ENCODE peak calls at places on chromosomes 2 and 18, in eight cellular contexts. S, J, E, T, F, Q, K and R are unnamed samples.

GRCh38 chr2:54899576-54900200 is 150.6 kb downstream of the RTN4 start:
- DNase-seq in E (no peak), J (peak), F (no peak), T (peak), Q (no peak), K (peak), S (no peak), R (no peak)

GRCh38 chr2:218999021-218999880 is 6.0 kb upstream of the CRYBA2 start:
- DNase-seq in E (no peak), Q (no peak), K (no peak), F (no peak), J (no peak), T (no peak), S (no peak), R (peak)

GRCh38 chr2:190678444-190679162 is 29.7 kb downstream of the NAB1 start:
- DNase-seq in E (no peak), T (peak), S (no peak), Q (no peak), K (no peak), F (no peak), J (no peak), R (no peak)

GRCh38 chr18:41320090-41320489 is 634.9 kb upstream of the PIK3C3 start:
- DNase-seq in S (no peak), Q (no peak), J (no peak), E (no peak), F (no peak), T (no peak), K (no peak), R (no peak)

GRCh38 chr2:46798041-46798440 is 117.6 kb downstream of the MCFD2 start:
- DNase-seq in J (no peak), K (no peak), E (no peak), T (no peak), S (no peak), F (no peak), Q (no peak), R (no peak)

GRCh38 chr18:63293930-63294329 is 25.6 kb downstream of the BCL2 start:
- DNase-seq in K (no peak), T (peak), Q (no peak), E (no peak), J (no peak), S (no peak), F (no peak), R (no peak)

GRCh38 chr2:149466635-149467034 is 120.9 kb downstream of the MMADHC start:
- DNase-seq in F (no peak), J (no peak), K (no peak), S (no peak), E (no peak), T (no peak), Q (no peak), R (no peak)

GRCh38 chr2:12606472-12607000 is 110.2 kb upstream of the TRIB2 start:
- DNase-seq in J (no peak), S (no peak), F (no peak), E (no peak), T (no peak), K (no peak), Q (no peak), R (no peak)

GRCh38 chr2:143489135-143489534 is 359.9 kb downstream of the ARHGAP15 start:
- DNase-seq in E (no peak), K (no peak), F (no peak), S (no peak), J (no peak), T (no peak), Q (no peak), R (no peak)

GRCh38 chr2:73208258-73208657 is 5.8 kb upstream of the SMYD5 start:
- DNase-seq in K (no peak), E (no peak), J (no peak), Q (no peak), S (no peak), F (no peak), T (no peak), R (no peak)

GRCh38 chr2:234146087-234146826 is 95.8 kb downstream of the SPP2 start:
- DNase-seq in F (no peak), K (peak), J (no peak), T (no peak), S (no peak), Q (no peak), E (no peak), R (no peak)

GRCh38 chr2:157264099-157264498 is 6.6 kb downstream of the GALNT5 start:
- DNase-seq in J (no peak), E (no peak), S (no peak), T (no peak), Q (no peak), F (no peak), K (no peak), R (no peak)

GRCh38 chr2:128388414-128389032 is 69.9 kb upstream of the HS6ST1 start:
- DNase-seq in T (no peak), K (no peak), Q (no peak), S (no peak), E (no peak), F (no peak), J (no peak), R (no peak)

GRCh38 chr2:66421618-66422017 is 13.3 kb upstream of the MEIS1 start:
- DNase-seq in S (no peak), K (no peak), J (no peak), T (no peak), F (no peak), E (no peak), Q (no peak), R (no peak)

GRCh38 chr18:21571763-21572162 is 28.7 kb downstream of the ESCO1 start:
- DNase-seq in K (no peak), F (no peak), T (no peak), J (no peak), Q (no peak), E (no peak), S (no peak), R (no peak)

GRCh38 chr2:109707281-109708147 is 86.6 kb upstream of the RGPD5 start:
- DNase-seq in E (no peak), Q (no peak), S (no peak), T (no peak), K (no peak), F (no peak), J (no peak), R (peak)

GRCh38 chr18:52063923-52064322 is 276.1 kb upstream of the DCC start:
- DNase-seq in F (no peak), E (no peak), T (no peak), S (no peak), K (no peak), Q (no peak), J (no peak), R (no peak)

GRCh38 chr18:39434223-39434622 is 1868.6 kb upstream of the CELF4 start:
- DNase-seq in E (no peak), F (no peak), K (no peak), S (no peak), J (no peak), T (no peak), Q (no peak), R (no peak)

GRCh38 chr2:159797468-159798375 is at the start of gene CD302:
- DNase-seq in K (peak), S (peak), J (no peak), F (peak), Q (no peak), E (peak), T (peak), R (peak)

GRCh38 chr2:38233231-38233983 is 143.7 kb downstream of the ATL2 start:
- DNase-seq in E (no peak), F (no peak), Q (no peak), K (no peak), S (no peak), T (no peak), J (no peak), R (no peak)

GRCh38 chr2:191910518-191910917 is 63.6 kb upstream of the CAVIN2 start:
- DNase-seq in Q (no peak), F (no peak), J (no peak), T (no peak), E (no peak), K (no peak), S (no peak), R (no peak)

GRCh38 chr2:159157361-159158045 is 129.0 kb downstream of the WDSUB1 start:
- DNase-seq in K (no peak), F (no peak), Q (no peak), S (no peak), T (no peak), E (no peak), J (no peak), R (no peak)

GRCh38 chr2:30422437-30422805 is 24.6 kb upstream of the LCLAT1 start:
- DNase-seq in F (peak), T (no peak), J (no peak), K (no peak), E (no peak), Q (no peak), S (no peak), R (no peak)

GRCh38 chr2:8370258-8370802 is 311.5 kb upstream of the ID2 start:
- DNase-seq in Q (peak), E (no peak), T (no peak), J (peak), F (no peak), S (no peak), K (no peak), R (no peak)

GRCh38 chr2:30230855-30231725 is at the start of gene LBH:
- DNase-seq in K (peak), E (peak), J (peak), Q (peak), S (peak), T (peak), F (peak), R (peak)

GRCh38 chr18:22173928-22174301 is 4.5 kb downstream of the GATA6 start:
- DNase-seq in Q (no peak), F (no peak), S (no peak), K (no peak), J (no peak), T (no peak), E (no peak), R (no peak)